ENCODE peak calls at places on chromosomes 3 and 15, in six cellular contexts. U, O, E, K, Q and A are unnamed samples.

GRCh38 chr3:124063168-124063909 is 71.4 kb upstream of the ROPN1 start:
- DNase-seq in K (no peak), U (peak; percentile 15), E (no peak), O (peak; percentile 82), Q (no peak), A (no peak)

GRCh38 chr3:27677554-27677953 is 44.6 kb downstream of the EOMES start:
- DNase-seq in E (peak; percentile 56), Q (peak; percentile 96), O (peak; percentile 99), K (no peak), U (peak; percentile 87), A (peak; percentile 100)

GRCh38 chr3:197392961-197393360 is 94.5 kb upstream of the DLG1 start:
- DNase-seq in O (no peak), Q (no peak), K (no peak), U (no peak), E (no peak), A (peak; percentile 18)

GRCh38 chr3:141646760-141647561 is 91.1 kb upstream of the RNF7 start:
- DNase-seq in K (no peak), U (no peak), E (no peak), O (peak; percentile 77), Q (peak; percentile 60), A (peak; percentile 29)

GRCh38 chr15:31294067-31294466 is 32.6 kb upstream of the KLF13 start:
- DNase-seq in E (peak; percentile 5), U (no peak), Q (no peak), O (no peak), K (no peak), A (no peak)

GRCh38 chr15:86756688-86757087 is 677.0 kb downstream of the AGBL1 start:
- DNase-seq in E (no peak), Q (peak; percentile 33), U (no peak), K (no peak), O (no peak), A (no peak)

GRCh38 chr3:178195824-178196223 is 340.4 kb upstream of the KCNMB2 start:
- DNase-seq in U (no peak), K (no peak), Q (peak; percentile 80), E (no peak), O (peak; percentile 19), A (peak; percentile 58)

GRCh38 chr3:185732782-185733181 is 92.1 kb downstream of the IGF2BP2 start:
- DNase-seq in Q (peak; percentile 82), K (no peak), O (no peak), U (peak; percentile 64), E (no peak), A (peak; percentile 82)

GRCh38 chr3:137024348-137024747 is 66.6 kb downstream of the IL20RB start:
- DNase-seq in E (no peak), O (no peak), Q (no peak), K (no peak), U (no peak), A (no peak)

GRCh38 chr3:40574661-40575060 is 49.9 kb downstream of the ZNF621 start:
- DNase-seq in Q (no peak), E (no peak), U (no peak), K (no peak), O (peak; percentile 22), A (no peak)

GRCh38 chr15:70047386-70048195 is 50.1 kb downstream of the TLE3 start:
- DNase-seq in O (peak; percentile 65), Q (no peak), U (no peak), K (no peak), E (no peak), A (peak; percentile 18)

GRCh38 chr3:119322523-119323400 is 28.6 kb downstream of the ARHGAP31 start:
- DNase-seq in K (peak; percentile 90), E (peak; percentile 69), O (peak; percentile 79), Q (peak; percentile 67), U (no peak), A (peak; percentile 66)

GRCh38 chr15:67025719-67026118 is 39.7 kb upstream of the SMAD3 start:
- DNase-seq in Q (no peak), O (peak; percentile 78), K (peak; percentile 27), U (no peak), E (no peak), A (peak; percentile 90)

GRCh38 chr3:161066926-161067325 is 38.2 kb downstream of the B3GALNT1 start:
- DNase-seq in O (no peak), Q (no peak), K (no peak), U (no peak), E (no peak), A (no peak)

GRCh38 chr3:197847866-197848401 is 56.9 kb downstream of the LRCH3 start:
- DNase-seq in E (no peak), O (peak; percentile 48), Q (no peak), K (no peak), U (no peak), A (peak; percentile 30)

GRCh38 chr15:41671656-41672636 is 11.7 kb downstream of the MGA start:
- DNase-seq in E (no peak), Q (no peak), O (no peak), K (no peak), U (no peak), A (no peak)

GRCh38 chr3:170690133-170690981 is 104.5 kb upstream of the SLC7A14 start:
- DNase-seq in O (peak; percentile 40), U (no peak), E (peak; percentile 42), Q (peak; percentile 44), K (peak; percentile 72), A (peak; percentile 62)

GRCh38 chr3:130811552-130811951 is 64.9 kb upstream of the PIK3R4 start:
- DNase-seq in Q (no peak), K (no peak), U (no peak), E (no peak), O (no peak), A (no peak)

GRCh38 chr15:42670441-42670840 is 66.5 kb downstream of the CDAN1 start:
- DNase-seq in O (no peak), Q (no peak), E (no peak), K (no peak), U (no peak), A (no peak)

GRCh38 chr3:105786241-105786640 is 82.6 kb downstream of the CBLB start:
- DNase-seq in U (no peak), Q (no peak), K (no peak), O (no peak), E (no peak), A (no peak)

GRCh38 chr3:171565671-171566070 is 105.5 kb upstream of the TNIK start:
- DNase-seq in E (no peak), O (peak; percentile 55), U (no peak), Q (peak; percentile 47), K (no peak), A (peak; percentile 39)

GRCh38 chr15:39472661-39473657 is 107.9 kb upstream of the THBS1 start:
- DNase-seq in U (peak; percentile 97), E (peak; percentile 43), Q (no peak), K (peak; percentile 70), O (peak; percentile 100), A (peak; percentile 100)

GRCh38 chr15:29668120-29668602 is 154.1 kb downstream of the TJP1 start:
- DNase-seq in O (peak; percentile 90), U (peak; percentile 63), K (peak; percentile 48), E (no peak), Q (peak; percentile 90), A (peak; percentile 85)

GRCh38 chr15:89090791-89091666 is 2.8 kb downstream of the ABHD2 start:
- DNase-seq in U (no peak), Q (peak; percentile 82), E (peak; percentile 51), O (peak; percentile 80), K (peak; percentile 67), A (peak; percentile 84)

DNA sequence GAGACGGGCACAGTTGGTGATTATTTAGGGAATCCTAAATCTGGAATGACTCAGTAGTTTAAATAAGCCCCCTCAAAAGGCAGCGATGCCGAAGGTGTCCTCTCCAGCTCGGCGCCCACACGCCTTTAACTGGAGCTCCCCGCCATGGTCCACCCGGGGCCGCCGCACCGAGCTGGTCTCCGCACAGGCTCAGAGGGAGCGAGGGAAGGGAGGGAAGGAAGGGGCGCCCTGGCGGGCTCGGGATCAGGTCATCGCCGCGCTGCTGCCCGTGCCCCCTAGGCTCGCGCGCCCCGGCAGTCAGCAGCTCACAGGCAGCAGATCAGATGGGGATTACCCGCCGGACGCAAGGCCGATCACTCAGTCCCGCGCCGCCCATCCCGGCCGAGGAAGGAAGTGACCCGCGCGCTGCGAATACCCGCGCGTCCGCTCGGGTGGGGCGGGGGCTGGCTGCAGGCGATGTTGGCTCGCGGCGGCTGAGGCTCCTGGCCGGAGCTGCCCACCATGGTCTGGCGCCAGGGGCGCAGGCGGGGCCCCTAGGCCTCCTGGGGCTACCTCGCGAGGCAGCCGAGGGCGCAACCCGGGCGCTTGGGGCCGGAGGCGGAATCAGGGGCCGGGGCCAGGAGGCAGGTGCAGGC is 318.0 kb downstream of the FGF12 start:
- DNase-seq in E (no peak), U (no peak), O (peak; percentile 28), K (peak; percentile 44), Q (peak; percentile 37), A (no peak)
- H3K4me3 ChIP-seq in E (peak overlapping the region; percentile 71), U (no peak overlapping the region), O (peak overlapping the region; percentile 7), K (peak overlapping the region; percentile 48), Q (peak overlapping the region; percentile 22), A (peak overlapping the region; percentile 48)

DNA sequence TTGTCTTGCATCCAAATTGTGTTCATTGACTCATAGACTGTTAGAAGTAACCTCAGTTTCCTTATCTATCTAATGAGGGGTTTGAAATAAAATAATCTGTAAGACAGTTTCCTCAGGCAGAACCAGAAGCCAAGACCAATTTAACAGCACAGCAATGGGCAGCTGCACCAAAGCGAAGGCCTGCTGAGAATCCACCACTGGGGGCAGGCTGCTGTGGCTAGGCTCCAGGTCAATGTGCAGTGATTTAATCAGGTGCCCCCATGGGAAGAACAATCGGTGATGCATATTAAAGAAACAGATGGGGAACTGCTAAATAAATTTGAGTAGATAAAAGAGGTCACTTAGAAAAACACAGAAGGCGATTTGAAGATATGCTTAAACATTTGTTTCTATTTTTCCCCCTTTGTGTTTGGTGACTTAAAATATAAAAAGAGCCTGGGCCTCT is 28.0 kb upstream of the TMOD3 start:
- DNase-seq in U (no peak), O (peak; percentile 16), K (peak; percentile 54), Q (peak; percentile 28), E (no peak), A (peak; percentile 57)
- TF ChIP-seq CTCF in U (peak; percentile 65), O (peak; percentile 31), K (peak; percentile 75), Q (peak; percentile 51), E (no peak), A (peak; percentile 76)

DNA sequence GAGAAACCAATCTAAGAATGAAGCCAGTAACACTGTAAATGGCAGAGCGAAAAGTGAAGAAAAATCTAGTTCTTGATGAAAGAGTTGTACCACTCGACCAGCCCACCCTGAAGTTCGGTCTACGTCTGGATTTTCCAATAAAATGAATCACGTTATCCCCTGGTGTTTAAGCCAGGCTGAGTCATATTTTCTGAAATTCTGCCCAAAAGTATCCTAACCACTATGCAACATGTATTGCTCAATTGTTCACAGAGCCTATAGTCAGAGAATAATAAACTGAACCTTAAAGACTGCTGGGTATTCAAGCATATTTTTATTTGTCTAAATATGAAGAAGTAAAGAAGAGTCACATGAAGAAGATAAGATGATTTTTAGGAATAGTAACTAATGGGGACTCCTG is 245.7 kb downstream of the FGF12 start:
- DNase-seq in K (no peak), U (no peak), E (no peak), O (peak; percentile 77), Q (peak; percentile 53), A (peak; percentile 93)
- H3K4me3 ChIP-seq in K (no peak overlapping the region), U (no peak overlapping the region), E (no peak overlapping the region), O (no peak overlapping the region), Q (no peak overlapping the region), A (no peak overlapping the region)

DNA sequence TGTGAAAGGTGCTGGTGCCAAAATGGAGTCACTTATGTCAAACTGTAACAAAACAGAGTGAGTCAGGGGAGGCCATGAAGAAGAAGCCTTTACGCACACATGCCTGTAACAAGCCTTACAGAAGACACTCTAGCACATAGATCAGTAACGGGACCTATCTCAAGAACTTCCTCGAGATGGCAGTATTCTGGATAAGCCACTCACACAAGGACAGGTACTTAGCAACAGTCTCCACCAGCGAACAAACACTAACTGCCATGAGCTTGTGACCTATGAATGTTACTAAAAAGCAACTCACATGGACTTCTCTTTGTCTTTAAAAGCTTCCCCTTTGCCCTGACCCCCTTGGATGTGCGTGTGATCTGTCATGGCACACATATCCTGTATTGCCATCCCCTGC is 235.1 kb downstream of the CD47 start:
- DNase-seq in Q (peak; percentile 62), E (no peak), O (peak; percentile 10), U (no peak), K (no peak), A (peak; percentile 19)
- TF ChIP-seq CTCF in Q (peak; percentile 45), E (no peak), O (no peak), U (peak; percentile 17), K (no peak), A (peak; percentile 20)